ENCODE peak calls at places on chromosomes 7 and 10, in seven cellular contexts. H is colonic mucosa; L is HT-29; E is AG10803; Q is AG04450; V is cerebellum; T is activated effector memory CD4-positive, alpha-beta T cell treated with Interleukin-2 at 50 U/mL for 16 hours. B is an unnamed sample.

GRCh38 chr10:12508165-12508564 is 158.8 kb downstream of the CAMK1D start:
- DNase-seq in H (no peak), T (no peak), Q (no peak), L (no peak), V (no peak), E (no peak), B (no peak)

GRCh38 chr10:79404231-79404609 is 41.2 kb downstream of the ZCCHC24 start:
- DNase-seq in H (no peak), E (peak; percentile 89), T (no peak), Q (peak; percentile 42), L (no peak), V (no peak), B (no peak)

GRCh38 chr7:27165655-27166474 is 528 bp upstream of the HOXA9 start:
- DNase-seq in H (peak; percentile 78), V (no peak), L (peak; percentile 97), Q (no peak), T (no peak), E (peak; percentile 74), B (no peak)

GRCh38 chr10:58544135-58544534 is 31.5 kb downstream of the BICC1 start:
- DNase-seq in E (no peak), Q (no peak), T (no peak), V (no peak), H (no peak), L (no peak), B (no peak)

GRCh38 chr7:42244828-42245227 is 7.8 kb upstream of the GLI3 start:
- DNase-seq in L (no peak), T (no peak), E (peak; percentile 88), Q (no peak), V (no peak), H (no peak), B (no peak)

GRCh38 chr7:102094311-102094710 is 192.4 kb upstream of the SH2B2 start:
- DNase-seq in Q (no peak), T (no peak), L (no peak), E (peak; percentile 81), V (no peak), H (peak; percentile 18), B (no peak)

GRCh38 chr7:134502463-134502862 is 24.9 kb upstream of the AKR1B10 start:
- DNase-seq in E (peak; percentile 74), T (no peak), Q (no peak), L (no peak), H (peak; percentile 37), V (no peak), B (no peak)

GRCh38 chr7:157903715-157904114 is 566.9 kb downstream of the DNAJB6 start:
- DNase-seq in E (no peak), Q (no peak), T (no peak), L (no peak), H (no peak), V (no peak), B (no peak)

GRCh38 chr10:75358835-75359421 is 42.6 kb downstream of the ZNF503 start:
- DNase-seq in H (no peak), E (peak; percentile 94), T (no peak), V (no peak), Q (peak; percentile 59), L (no peak), B (no peak)

GRCh38 chr10:29897999-29898716 is 161.2 kb downstream of the JCAD start:
- DNase-seq in E (no peak), H (no peak), Q (no peak), L (no peak), V (no peak), T (no peak), B (no peak)

GRCh38 chr7:84122582-84123360 is 71.8 kb downstream of the SEMA3A start:
- DNase-seq in E (no peak), Q (no peak), T (no peak), L (no peak), H (no peak), V (no peak), B (no peak)

GRCh38 chr7:24718977-24719491 is 38.2 kb downstream of the GSDME start:
- DNase-seq in L (no peak), Q (no peak), V (no peak), T (no peak), E (no peak), H (no peak), B (no peak)

GRCh38 chr7:26857534-26858228 is 6.7 kb downstream of the SKAP2 start:
- DNase-seq in V (peak; percentile 5), E (peak; percentile 8), H (peak; percentile 68), L (peak; percentile 51), Q (peak; percentile 34), T (no peak), B (no peak)

GRCh38 chr7:93185303-93186027 is 37.3 kb upstream of the SAMD9L start:
- DNase-seq in H (no peak), T (no peak), V (no peak), L (no peak), Q (no peak), E (no peak), B (no peak)

GRCh38 chr10:99560277-99561126 is 27.8 kb downstream of the NKX2-3 start:
- DNase-seq in Q (no peak), V (no peak), L (peak; percentile 75), T (peak; percentile 6), H (peak; percentile 75), E (peak; percentile 42), B (peak; percentile 10)

GRCh38 chr7:5492249-5493020 is 68.8 kb upstream of the TNRC18 start:
- DNase-seq in V (peak; percentile 80), L (no peak), Q (no peak), T (no peak), E (no peak), H (no peak), B (no peak)

GRCh38 chr10:103648231-103648950 is 154.9 kb downstream of the NEURL1 start:
- DNase-seq in Q (no peak), L (no peak), V (no peak), H (no peak), T (no peak), E (peak; percentile 50), B (no peak)

GRCh38 chr7:85156661-85157213 is 30.1 kb downstream of the SEMA3D start:
- DNase-seq in H (no peak), L (no peak), V (no peak), T (no peak), Q (no peak), E (no peak), B (no peak)

GRCh38 chr10:120950103-120950561 is 99.0 kb downstream of the WDR11 start:
- DNase-seq in E (peak; percentile 13), L (no peak), T (no peak), H (no peak), Q (no peak), V (no peak), B (no peak)

B was measured in dermis microvascular lymphatic vessel endothelial cell.